ENCODE peak calls at places on chromosome 20, in nine cellular contexts. K is lower lobe of right lung; D is fibroblast of pulmonary artery; Y is fibroblast of mammary gland; M is CD4-positive, alpha-beta memory T cell; N is left ventricle myocardium inferior; H is GM23338; W is fibroblast of lung; Q is AG10803. P is an unnamed sample.

GRCh38 chr20:10919549-10920140 is 245.8 kb upstream of the JAG1 start:
- DNase-seq in H (no peak), M (no peak), Q (peak), W (peak), Y (peak), K (no peak), D (peak), N (peak), P (no peak)

GRCh38 chr20:50115041-50115512 is 2.1 kb upstream of the UBE2V1 start:
- DNase-seq in H (no peak), N (no peak), D (no peak), W (no peak), Q (no peak), M (no peak), Y (no peak), K (no peak), P (no peak)

GRCh38 chr20:18717062-18717461 is 96.5 kb upstream of the SCP2D1 start:
- DNase-seq in D (no peak), Q (no peak), N (no peak), Y (peak), K (no peak), H (no peak), M (no peak), W (no peak), P (no peak)

GRCh38 chr20:39986231-39986904 is 702.7 kb downstream of the MAFB start:
- DNase-seq in W (peak), M (no peak), K (peak), H (peak), N (peak), D (peak), Q (peak), Y (peak), P (no peak)

GRCh38 chr20:42852691-42853090 is 337.0 kb downstream of the PTPRT start:
- DNase-seq in Q (no peak), N (no peak), K (no peak), W (no peak), H (no peak), D (no peak), M (no peak), Y (no peak), P (no peak)

GRCh38 chr20:32004963-32005362 is 5.3 kb upstream of the CCM2L start:
- DNase-seq in H (peak), Q (peak), K (no peak), Y (peak), M (no peak), W (no peak), N (no peak), D (peak), P (no peak)

GRCh38 chr20:840503-840857 is 7.0 kb downstream of the FAM110A start:
- DNase-seq in K (no peak), Y (no peak), M (no peak), N (no peak), D (no peak), W (no peak), Q (no peak), H (no peak), P (no peak)

GRCh38 chr20:37518606-37519507 is 2.2 kb upstream of the NNAT start:
- DNase-seq in D (no peak), Y (no peak), N (peak), W (no peak), M (no peak), Q (no peak), H (no peak), K (peak), P (no peak)

GRCh38 chr20:57320358-57320757 is 9.2 kb upstream of the SPO11 start:
- DNase-seq in D (no peak), H (no peak), W (no peak), Q (no peak), Y (no peak), M (no peak), K (no peak), N (no peak), P (no peak)

GRCh38 chr20:48850257-48850656 is 22.5 kb upstream of the PREX1 start:
- DNase-seq in K (no peak), H (no peak), Q (no peak), Y (no peak), W (no peak), N (no peak), M (no peak), D (no peak), P (no peak)

GRCh38 chr20:41119593-41120561 is 17.5 kb upstream of the PLCG1 start:
- DNase-seq in M (no peak), Q (no peak), H (no peak), K (no peak), D (no peak), W (no peak), N (no peak), Y (no peak), P (no peak)

GRCh38 chr20:50504231-50504823 is 5.9 kb upstream of the PTPN1 start:
- DNase-seq in K (no peak), W (no peak), D (peak), H (peak), Y (peak), N (no peak), M (no peak), Q (no peak), P (no peak)

GRCh38 chr20:3797226-3797545 is 1.1 kb downstream of the CDC25B start:
- DNase-seq in W (no peak), N (no peak), Y (no peak), K (peak), M (no peak), H (no peak), D (no peak), Q (no peak), P (no peak)

GRCh38 chr20:43564993-43565757 is 6.3 kb downstream of the SGK2 start:
- DNase-seq in N (no peak), D (no peak), Q (no peak), K (no peak), M (no peak), H (peak), Y (no peak), W (no peak), P (no peak)

GRCh38 chr20:22800161-22800560 is 215.8 kb upstream of the FOXA2 start:
- DNase-seq in H (no peak), W (no peak), K (no peak), Q (no peak), M (no peak), D (no peak), Y (no peak), N (no peak), P (no peak)

GRCh38 chr20:19934792-19935491 is 82.2 kb upstream of the NAA20 start:
- DNase-seq in W (no peak), K (peak), D (no peak), H (no peak), N (peak), M (no peak), Y (no peak), Q (no peak), P (no peak)

GRCh38 chr20:8757146-8757545 is 311.7 kb upstream of the PLCB4 start:
- DNase-seq in M (no peak), N (no peak), D (peak), K (no peak), Y (peak), W (peak), Q (peak), H (no peak), P (no peak)

GRCh38 chr20:21325296-21325695 is 22.2 kb downstream of the XRN2 start:
- DNase-seq in K (no peak), N (no peak), D (peak), Q (no peak), H (no peak), M (no peak), Y (no peak), W (peak), P (no peak)

GRCh38 chr20:56957737-56958553 is 308.5 kb downstream of the BMP7 start:
- DNase-seq in W (peak), H (peak), D (no peak), Y (no peak), N (no peak), Q (peak), K (no peak), M (no peak), P (no peak)

GRCh38 chr20:49259799-49260198 is 18.1 kb downstream of the ZNFX1 start:
- DNase-seq in Q (no peak), N (no peak), M (no peak), W (no peak), K (no peak), Y (no peak), H (no peak), D (no peak), P (no peak)

GRCh38 chr20:31841928-31842327 is 3.5 kb downstream of the FOXS1 start:
- DNase-seq in K (no peak), M (no peak), Y (peak), D (peak), N (no peak), W (peak), Q (peak), H (no peak), P (no peak)

GRCh38 chr20:11901127-11901526 is 16.6 kb upstream of the BTBD3 start:
- DNase-seq in K (no peak), D (peak), H (peak), Y (peak), N (no peak), Q (peak), W (peak), M (no peak), P (no peak)

GRCh38 chr20:32436968-32437367 is 78.8 kb downstream of the ASXL1 start:
- DNase-seq in D (no peak), N (no peak), H (no peak), Y (no peak), Q (no peak), K (no peak), M (no peak), W (no peak), P (no peak)

GRCh38 chr20:8932192-8933150 is 136.4 kb upstream of the PLCB4 start:
- DNase-seq in D (peak), H (no peak), N (no peak), M (no peak), W (peak), Q (peak), Y (peak), K (no peak), P (no peak)

GRCh38 chr20:19813839-19814238 is 55.8 kb downstream of the RIN2 start:
- DNase-seq in D (peak), N (no peak), M (no peak), Y (peak), W (peak), K (no peak), Q (peak), H (no peak), P (no peak)

GRCh38 chr20:48718914-48719578 is 108.8 kb downstream of the PREX1 start:
- DNase-seq in N (no peak), H (no peak), Y (no peak), D (no peak), Q (no peak), K (no peak), M (peak), W (no peak), P (peak)

GRCh38 chr20:10761786-10762185 is 88.0 kb upstream of the JAG1 start:
- DNase-seq in D (peak), N (no peak), K (no peak), W (peak), Q (no peak), H (no peak), M (no peak), Y (no peak), P (no peak)

GRCh38 chr20:38651562-38651961 is 50.0 kb downstream of the ARHGAP40 start:
- DNase-seq in W (no peak), Y (no peak), N (no peak), H (no peak), K (no peak), M (no peak), D (no peak), Q (no peak), P (no peak)

GRCh38 chr20:38645980-38646858 is 44.6 kb downstream of the ARHGAP40 start:
- DNase-seq in Q (peak), M (peak), Y (peak), K (peak), D (peak), H (peak), W (peak), N (peak), P (peak)

GRCh38 chr20:38650010-38650409 is 48.4 kb downstream of the ARHGAP40 start:
- DNase-seq in H (peak), M (no peak), Y (no peak), W (no peak), K (no peak), Q (no peak), N (no peak), D (no peak), P (no peak)

GRCh38 chr20:38651154-38651553 is 49.5 kb downstream of the ARHGAP40 start:
- DNase-seq in N (no peak), M (no peak), W (no peak), H (no peak), Q (no peak), Y (no peak), K (no peak), D (no peak), P (no peak)

DNA sequence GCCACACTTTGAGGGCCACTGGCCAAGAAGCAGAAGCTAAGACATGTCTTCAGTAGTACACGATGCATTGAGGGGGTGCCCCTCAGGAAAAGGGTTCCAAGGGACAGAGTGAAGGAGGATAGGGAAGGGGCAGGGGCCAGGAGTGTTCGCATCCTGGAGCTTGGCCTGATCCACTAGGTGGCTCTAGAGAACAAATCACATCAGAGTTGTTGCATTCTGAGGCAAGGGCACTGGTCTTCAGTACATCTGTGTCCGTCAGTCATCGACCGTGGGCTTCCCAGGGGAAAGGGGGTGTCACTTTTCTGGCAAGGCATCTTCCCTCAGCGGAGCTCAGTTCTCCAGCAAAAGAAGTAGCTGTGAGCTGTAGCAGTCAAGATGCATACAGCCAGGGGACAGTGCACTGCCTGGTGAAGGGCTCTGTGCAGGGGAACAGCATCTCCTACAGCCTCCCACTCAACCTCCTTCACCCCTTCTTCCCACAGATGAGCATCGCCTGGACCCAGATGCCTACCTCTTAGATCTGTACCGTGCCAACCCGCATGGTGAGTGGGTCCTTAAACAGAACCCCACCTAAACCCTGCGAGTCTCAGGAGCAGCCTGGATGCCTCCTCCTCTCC is 47.8 kb downstream of the ARHGAP40 start:
- DNase-seq in K (no peak), N (no peak), W (peak), D (peak), M (no peak), Y (peak), H (peak), Q (no peak), P (no peak)
- H3K4me3 ChIP-seq in K (no peak), N (no peak), W (no peak), D (no peak), M (no peak), Y (no peak), H (no peak), Q (no peak), P (no peak)

DNA sequence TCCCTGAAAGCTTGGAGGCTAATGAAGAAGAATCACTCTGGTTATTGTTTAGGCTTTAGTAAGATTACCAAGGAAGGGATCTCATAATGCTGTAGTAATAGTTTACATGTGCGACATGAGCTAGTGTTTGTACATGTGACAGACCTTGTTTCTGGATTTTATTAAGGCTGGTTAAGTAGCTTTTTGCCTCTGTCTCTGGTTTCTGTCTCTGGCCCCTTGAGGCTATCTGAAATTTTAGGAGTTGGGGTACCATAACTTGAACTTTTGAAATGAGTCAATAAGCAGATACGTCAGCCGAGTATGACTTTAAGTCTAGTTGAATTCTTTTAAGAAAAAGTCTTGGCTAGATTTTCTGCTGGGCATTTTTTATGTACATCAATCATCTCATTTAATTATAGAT is 9.5 kb downstream of the CBFA2T2 start:
- DNase-seq in M (no peak), D (no peak), N (no peak), Q (no peak), W (no peak), H (no peak), Y (peak), K (no peak), P (no peak)
- H3K4me3 ChIP-seq in M (no peak), D (no peak), N (no peak), Q (no peak), W (no peak), H (no peak), Y (no peak), K (no peak), P (no peak)

DNA sequence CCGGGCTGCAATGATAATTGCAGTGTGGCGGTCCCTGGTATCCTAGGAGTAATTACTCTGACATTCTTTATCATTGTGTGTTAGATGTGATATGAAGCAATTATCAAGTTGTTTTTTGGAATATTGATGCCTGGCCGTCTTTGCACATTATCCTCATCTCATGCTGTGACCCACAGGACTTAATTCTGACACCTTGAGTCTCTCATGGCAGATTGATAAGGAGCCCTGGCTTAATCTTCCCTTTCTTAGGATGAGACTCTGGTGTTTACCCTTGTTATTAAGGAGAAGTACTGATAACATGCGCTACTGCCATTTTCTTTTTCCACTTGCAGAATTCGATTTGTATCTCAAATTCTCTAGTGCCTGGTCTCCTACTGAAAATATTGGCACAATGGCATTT is 980.2 kb downstream of the KIF16B start:
- DNase-seq in N (no peak), H (no peak), W (no peak), D (no peak), Q (no peak), K (no peak), Y (no peak), M (no peak), P (no peak)
- H3K4me3 ChIP-seq in N (no peak), H (no peak), W (no peak), D (no peak), Q (no peak), K (no peak), Y (no peak), M (no peak), P (no peak)

GRCh38 chr20:62816879-62817873 is at the start of gene COL9A3:
- DNase-seq in M (no peak), W (no peak), Y (no peak), Q (no peak), N (no peak), H (peak), D (no peak), K (no peak), P (no peak)
- H3K4me3 ChIP-seq in M (no peak), W (no peak), Y (no peak), Q (peak), N (peak), H (peak), D (peak), K (peak), P (peak)

GRCh38 chr20:64036346-64037198 is 590 bp downstream of the C20orf204 start:
- DNase-seq in Q (no peak), M (no peak), H (no peak), W (no peak), N (no peak), Y (peak), K (no peak), D (no peak), P (no peak)
- H3K4me3 ChIP-seq in Q (no peak), M (no peak), H (no peak), W (no peak), N (no peak), Y (no peak), K (no peak), D (no peak), P (no peak)

DNA sequence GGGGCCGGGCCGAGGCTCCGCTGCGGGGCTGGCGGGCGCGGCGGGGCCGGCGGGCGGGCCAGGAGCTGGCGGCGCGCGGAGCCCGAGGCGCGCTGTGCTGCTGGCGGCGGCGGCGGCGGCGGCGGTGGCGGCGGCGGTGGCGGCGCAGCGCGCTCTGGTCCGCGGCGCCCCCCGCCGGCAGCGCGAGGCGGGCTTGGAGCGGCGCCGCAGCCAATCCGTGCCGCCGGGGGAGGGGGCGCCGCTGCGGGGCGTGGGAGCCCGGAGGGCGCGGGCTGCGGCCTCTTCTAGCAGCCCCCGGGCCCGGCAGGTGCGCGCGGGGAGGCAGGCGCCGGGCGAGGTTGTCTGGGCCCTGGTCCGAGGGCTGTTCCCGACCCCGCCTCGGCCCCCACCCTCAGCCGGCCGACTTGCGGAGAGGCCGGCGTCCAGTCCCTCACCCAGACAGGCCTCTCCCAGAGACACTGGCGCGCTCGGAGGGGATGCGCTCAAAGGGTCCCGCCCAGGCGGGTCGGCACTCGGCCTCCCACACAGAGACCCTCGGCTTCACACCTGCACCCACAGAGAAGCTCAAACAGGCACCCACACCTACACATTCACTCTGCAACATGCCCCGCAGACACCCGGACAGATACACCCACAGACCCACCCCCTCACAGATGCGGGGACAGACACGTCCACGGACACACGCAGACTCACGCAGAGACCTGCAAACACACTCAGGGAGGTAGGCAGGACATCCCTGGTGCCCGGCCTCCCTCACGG is at the start of gene RIMS4:
- DNase-seq in K (no peak), D (no peak), Q (no peak), H (peak), N (no peak), W (no peak), M (no peak), Y (no peak), P (no peak)
- H3K4me3 ChIP-seq in K (peak), D (no peak), Q (no peak), H (peak), N (peak), W (no peak), M (no peak), Y (no peak), P (no peak)

DNA sequence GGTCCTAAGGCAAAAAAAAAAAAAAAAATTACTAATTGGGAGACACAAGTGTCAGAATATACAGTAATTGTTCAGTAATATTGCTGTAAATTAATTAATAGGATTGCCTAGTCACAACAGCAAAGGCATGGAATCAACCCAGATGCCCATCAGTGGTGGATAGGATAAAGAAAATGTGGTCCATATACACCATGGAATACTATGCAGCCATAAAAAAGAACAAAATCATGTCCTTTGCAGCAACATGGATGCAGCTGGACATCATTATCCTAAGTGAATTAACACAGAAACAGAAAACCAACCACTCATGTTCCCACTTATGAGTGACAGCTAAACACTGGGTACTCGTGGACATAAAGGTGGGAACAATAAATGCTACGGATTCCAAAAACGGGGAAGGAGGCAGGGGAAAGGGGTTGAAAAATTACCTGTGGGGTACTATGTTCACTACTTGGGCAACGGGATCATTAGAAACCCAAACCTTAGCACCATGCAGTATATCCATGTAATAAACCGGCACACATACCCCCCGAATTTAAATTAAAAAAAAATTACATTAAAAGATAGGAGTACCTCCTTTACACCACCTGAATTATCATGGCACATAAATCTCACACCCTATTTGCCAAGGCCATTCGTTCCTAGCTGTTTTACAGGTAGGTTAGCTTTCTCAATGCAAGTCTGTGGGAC is 689 bp upstream of the PFDN4 start:
- DNase-seq in K (no peak), N (no peak), D (no peak), M (no peak), W (no peak), Q (no peak), Y (no peak), H (no peak), P (no peak)
- H3K4me3 ChIP-seq in K (peak), N (peak), D (peak), M (peak), W (no peak), Q (peak), Y (no peak), H (peak), P (peak)

P was measured in effector memory CD4-positive, alpha-beta T cell.